ENCODE peak calls at places on chromosomes 6 and 20, in four cellular contexts. L is NCI-H1694, C is RPMI7951, Z is neural crest cell. Q is an unnamed sample.

GRCh38 chr6:119179062-119179461 is 100.6 kb upstream of the FAM184A start:
- DNase-seq in L (no peak), C (no peak), Z (no peak), Q (no peak)

GRCh38 chr6:20700375-20700774 is 166.1 kb downstream of the CDKAL1 start:
- DNase-seq in L (peak), C (no peak), Z (no peak), Q (no peak)

GRCh38 chr6:157800420-157801237 is 22.4 kb upstream of the SNX9 start:
- DNase-seq in L (no peak), C (peak), Z (no peak), Q (no peak)

GRCh38 chr20:24096256-24096655 is 107.7 kb upstream of the GGTLC1 start:
- DNase-seq in L (no peak), C (no peak), Z (no peak), Q (no peak)

GRCh38 chr6:21426841-21427490 is 166.6 kb upstream of the SOX4 start:
- DNase-seq in L (no peak), C (no peak), Z (no peak), Q (no peak)

GRCh38 chr20:57498425-57499400 is 26.2 kb downstream of the CTCFL start:
- DNase-seq in L (peak), C (peak), Z (no peak), Q (peak)

GRCh38 chr6:2839195-2839981 is 2.3 kb downstream of the SERPINB1 start:
- DNase-seq in L (no peak), C (peak), Z (no peak), Q (peak)

GRCh38 chr6:134436281-134436815 is 118.4 kb upstream of the SGK1 start:
- DNase-seq in L (no peak), C (peak), Z (no peak), Q (peak)

GRCh38 chr6:110822248-110822647 is 7.0 kb upstream of the CDK19 start:
- DNase-seq in L (no peak), C (no peak), Z (no peak), Q (no peak)

GRCh38 chr20:62792182-62792939 is 3.9 kb upstream of the MRGBP start:
- DNase-seq in L (no peak), C (peak), Z (no peak), Q (no peak)

GRCh38 chr6:7138921-7139358 is 31.2 kb downstream of the RREB1 start:
- DNase-seq in L (no peak), C (no peak), Z (no peak), Q (peak)

GRCh38 chr6:146305098-146305497 is 238.5 kb upstream of the RAB32 start:
- DNase-seq in L (no peak), C (no peak), Z (no peak), Q (no peak)

GRCh38 chr6:63597142-63598000 is 25.1 kb downstream of the LOC128125822 start:
- DNase-seq in L (no peak), C (no peak), Z (no peak), Q (no peak)

GRCh38 chr6:168370310-168370991 is 50.9 kb upstream of the DACT2 start:
- DNase-seq in L (no peak), C (peak), Z (peak), Q (peak)

Q was measured in thyroid gland.